ENCODE peak calls at places on chromosomes 13 and 19, in four cellular contexts. One of them, this sample, is unnamed.
A peak's percentile ranks its signal among the peaks of the same experiment; 100 is the strongest.

GRCh38 chr19:2328401-2329161 is at the start of the genes LSM7 and SPPL2B:
- DNase-seq in ELF-1: peak; percentile 88
- DNase-seq in germinal center: peak; percentile 96
- DNase-seq in COR-L47: peak; percentile 90
- DNase-seq in this sample: peak; percentile 97

GRCh38 chr13:26253262-26253786 is 605 bp upstream of the CDK8 start:
- DNase-seq in ELF-1: no peak
- DNase-seq in germinal center: no peak
- DNase-seq in COR-L47: no peak
- DNase-seq in this sample: no peak

GRCh38 chr19:13056052-13056660 is 46.5 kb downstream of the LYL1 start:
- DNase-seq in ELF-1: peak; percentile 85
- DNase-seq in germinal center: no peak
- DNase-seq in COR-L47: no peak
- DNase-seq in this sample: no peak

GRCh38 chr13:82847595-82847994 is 1034.7 kb downstream of the SLITRK1 start:
- DNase-seq in ELF-1: no peak
- DNase-seq in germinal center: no peak
- DNase-seq in COR-L47: peak; percentile 4
- DNase-seq in this sample: no peak

GRCh38 chr19:16367269-16367683 is 42.6 kb downstream of the KLF2 start:
- DNase-seq in ELF-1: no peak
- DNase-seq in germinal center: peak; percentile 43
- DNase-seq in COR-L47: no peak
- DNase-seq in this sample: no peak

GRCh38 chr19:19568802-19569756 is 31.0 kb downstream of the CILP2 start:
- DNase-seq in ELF-1: no peak
- DNase-seq in germinal center: no peak
- DNase-seq in COR-L47: no peak
- DNase-seq in this sample: no peak

GRCh38 chr13:45472171-45472705 is 7.5 kb downstream of the COG3 start:
- DNase-seq in ELF-1: no peak
- DNase-seq in germinal center: no peak
- DNase-seq in COR-L47: no peak
- DNase-seq in this sample: no peak

GRCh38 chr19:39155741-39156140 is 30.2 kb downstream of the PAK4 start:
- DNase-seq in ELF-1: no peak
- DNase-seq in germinal center: no peak
- DNase-seq in COR-L47: no peak
- DNase-seq in this sample: no peak

GRCh38 chr19:18746393-18747167 is 44.5 kb downstream of the COMP start:
- DNase-seq in ELF-1: no peak
- DNase-seq in germinal center: no peak
- DNase-seq in COR-L47: no peak
- DNase-seq in this sample: no peak

GRCh38 chr19:9966448-9966847 is 30.1 kb upstream of the OLFM2 start:
- DNase-seq in ELF-1: peak; percentile 28
- DNase-seq in germinal center: no peak
- DNase-seq in COR-L47: no peak
- DNase-seq in this sample: no peak

GRCh38 chr13:27822258-27822872 is 30.1 kb downstream of the GSX1 start:
- DNase-seq in ELF-1: peak; percentile 26
- DNase-seq in germinal center: no peak
- DNase-seq in COR-L47: no peak
- DNase-seq in this sample: no peak